ENCODE peak calls at places on chromosomes 3 and 15, in four cellular contexts. U is stimulated activated naive B cell treated with anti-CD40 and anti-IgM and Interleukin-4, amounts not matched to agents 10 μg/mL and 1 μg/mL and 100 μg/mL, for 72 hours; V is brain microvascular endothelial cell; O is mesothelial cell of epicardium. X is an unnamed sample.

GRCh38 chr3:46935168-46935858 is 41.2 kb downstream of the CCDC12 start:
- DNase-seq in U (no peak), V (peak; percentile 96), O (peak; percentile 63), X (peak; percentile 97)

GRCh38 chr3:53159415-53160135 is 1.4 kb upstream of the PRKCD start:
- DNase-seq in U (no peak), V (no peak), O (no peak), X (no peak)

GRCh38 chr3:40170395-40170794 is 139.1 kb upstream of the EIF1B start:
- DNase-seq in U (no peak), V (no peak), O (no peak), X (no peak)

GRCh38 chr15:59420986-59421618 is 16.9 kb upstream of the FAM81A start:
- DNase-seq in U (no peak), V (peak; percentile 35), O (peak; percentile 48), X (peak; percentile 37)

GRCh38 chr15:57028176-57028575 is 109.7 kb downstream of the TCF12 start:
- DNase-seq in U (no peak), V (no peak), O (no peak), X (no peak)

GRCh38 chr15:43828061-43828657 is 1.4 kb downstream of the WDR76 start:
- DNase-seq in U (no peak), V (no peak), O (no peak), X (peak; percentile 20)

GRCh38 chr3:68007621-68008226 is 353.3 kb upstream of the SUCLG2 start:
- DNase-seq in U (no peak), V (no peak), O (peak; percentile 56), X (no peak)

GRCh38 chr3:113747719-113748046 is 848 bp downstream of the ATP6V1A start:
- DNase-seq in U (peak; percentile 6), V (no peak), O (no peak), X (peak; percentile 15)

GRCh38 chr3:155232605-155233004 is 60.9 kb downstream of the STRIT1 start:
- DNase-seq in U (no peak), V (peak; percentile 83), O (no peak), X (peak; percentile 95)

GRCh38 chr15:88399021-88399685 is 68.0 kb downstream of the MRPL46 start:
- DNase-seq in U (no peak), V (no peak), O (peak; percentile 22), X (no peak)

GRCh38 chr15:78538358-78538757 is 1.9 kb upstream of the PSMA4 start:
- DNase-seq in U (no peak), V (no peak), O (no peak), X (no peak)

GRCh38 chr3:79361748-79362378 is 405.9 kb downstream of the ROBO1 start:
- DNase-seq in U (no peak), V (peak; percentile 44), O (no peak), X (peak; percentile 45)

GRCh38 chr15:94924971-94925593 is 693.7 kb downstream of the MCTP2 start:
- DNase-seq in U (no peak), V (no peak), O (no peak), X (no peak)

GRCh38 chr15:52261026-52261425 is 34.6 kb downstream of the MYO5C start:
- DNase-seq in U (no peak), V (no peak), O (no peak), X (no peak)

GRCh38 chr3:11903047-11903446 is 56.4 kb upstream of the TAMM41 start:
- DNase-seq in U (no peak), V (no peak), O (no peak), X (no peak)

GRCh38 chr15:72339777-72340177 is 19.8 kb upstream of the CELF6 start:
- DNase-seq in U (no peak), V (peak; percentile 82), O (no peak), X (peak; percentile 97)

GRCh38 chr3:156688849-156689452 is 14.6 kb downstream of the TIPARP start:
- DNase-seq in U (no peak), V (no peak), O (no peak), X (no peak)

GRCh38 chr3:195895900-195896360 is 12.4 kb downstream of the TNK2 start:
- DNase-seq in U (peak; percentile 65), V (no peak), O (peak; percentile 73), X (no peak)